ENCODE peak calls at places on chromosomes 4 and X, in nine cellular contexts. One of them, this sample, is unnamed.

GRCh38 chrX:140507982-140508305 is 3.1 kb upstream of the SOX3 start:
- DNase-seq in activated CD8-positive, alpha-beta memory T cell treated with anti-CD3 and anti-CD28 coated beads for 4 hours: no peak
- DNase-seq in left ventricle myocardium inferior: no peak
- DNase-seq in ELF-1: peak
- DNase-seq in upper lobe of right lung: peak
- DNase-seq in activated T-helper 1 cell treated with anti-CD3 and anti-CD28 coated beads, Interleukin-2, amount 50 U/mL, for 16 hours: no peak
- DNase-seq in adrenal gland: no peak
- DNase-seq in Karpas-422: no peak
- DNase-seq in stimulated activated CD4-positive, alpha-beta T cell treated with anti-CD3 and anti-CD28 coated beads, Interleukin-2, amount 100 ng/mL, for 48 hours: no peak
- DNase-seq in this sample: peak

GRCh38 chr4:76210502-76210901 is 3.1 kb downstream of the SCARB2 start:
- DNase-seq in activated CD8-positive, alpha-beta memory T cell treated with anti-CD3 and anti-CD28 coated beads for 4 hours: no peak
- DNase-seq in left ventricle myocardium inferior: no peak
- DNase-seq in ELF-1: no peak
- DNase-seq in upper lobe of right lung: no peak
- DNase-seq in activated T-helper 1 cell treated with anti-CD3 and anti-CD28 coated beads, Interleukin-2, amount 50 U/mL, for 16 hours: no peak
- DNase-seq in adrenal gland: no peak
- DNase-seq in Karpas-422: no peak
- DNase-seq in stimulated activated CD4-positive, alpha-beta T cell treated with anti-CD3 and anti-CD28 coated beads, Interleukin-2, amount 100 ng/mL, for 48 hours: no peak
- DNase-seq in this sample: no peak

GRCh38 chr4:47615385-47615784 is 130.3 kb downstream of the ATP10D start:
- DNase-seq in activated CD8-positive, alpha-beta memory T cell treated with anti-CD3 and anti-CD28 coated beads for 4 hours: no peak
- DNase-seq in left ventricle myocardium inferior: no peak
- DNase-seq in ELF-1: no peak
- DNase-seq in upper lobe of right lung: no peak
- DNase-seq in activated T-helper 1 cell treated with anti-CD3 and anti-CD28 coated beads, Interleukin-2, amount 50 U/mL, for 16 hours: no peak
- DNase-seq in adrenal gland: no peak
- DNase-seq in Karpas-422: no peak
- DNase-seq in stimulated activated CD4-positive, alpha-beta T cell treated with anti-CD3 and anti-CD28 coated beads, Interleukin-2, amount 100 ng/mL, for 48 hours: no peak
- DNase-seq in this sample: no peak

GRCh38 chr4:13665711-13666660 is 38.5 kb upstream of the BOD1L1 start:
- DNase-seq in activated CD8-positive, alpha-beta memory T cell treated with anti-CD3 and anti-CD28 coated beads for 4 hours: no peak
- DNase-seq in left ventricle myocardium inferior: no peak
- DNase-seq in ELF-1: no peak
- DNase-seq in upper lobe of right lung: no peak
- DNase-seq in activated T-helper 1 cell treated with anti-CD3 and anti-CD28 coated beads, Interleukin-2, amount 50 U/mL, for 16 hours: no peak
- DNase-seq in adrenal gland: no peak
- DNase-seq in Karpas-422: no peak
- DNase-seq in stimulated activated CD4-positive, alpha-beta T cell treated with anti-CD3 and anti-CD28 coated beads, Interleukin-2, amount 100 ng/mL, for 48 hours: no peak
- DNase-seq in this sample: no peak

GRCh38 chrX:10477525-10477924 is 142.9 kb downstream of the MID1 start:
- DNase-seq in activated CD8-positive, alpha-beta memory T cell treated with anti-CD3 and anti-CD28 coated beads for 4 hours: no peak
- DNase-seq in left ventricle myocardium inferior: no peak
- DNase-seq in ELF-1: no peak
- DNase-seq in upper lobe of right lung: no peak
- DNase-seq in activated T-helper 1 cell treated with anti-CD3 and anti-CD28 coated beads, Interleukin-2, amount 50 U/mL, for 16 hours: no peak
- DNase-seq in adrenal gland: no peak
- DNase-seq in Karpas-422: no peak
- DNase-seq in stimulated activated CD4-positive, alpha-beta T cell treated with anti-CD3 and anti-CD28 coated beads, Interleukin-2, amount 100 ng/mL, for 48 hours: no peak
- DNase-seq in this sample: no peak

GRCh38 chr4:184792950-184793555 is 32.7 kb downstream of the ACSL1 start:
- DNase-seq in activated CD8-positive, alpha-beta memory T cell treated with anti-CD3 and anti-CD28 coated beads for 4 hours: peak
- DNase-seq in left ventricle myocardium inferior: no peak
- DNase-seq in ELF-1: no peak
- DNase-seq in upper lobe of right lung: no peak
- DNase-seq in activated T-helper 1 cell treated with anti-CD3 and anti-CD28 coated beads, Interleukin-2, amount 50 U/mL, for 16 hours: peak
- DNase-seq in adrenal gland: no peak
- DNase-seq in Karpas-422: no peak
- DNase-seq in stimulated activated CD4-positive, alpha-beta T cell treated with anti-CD3 and anti-CD28 coated beads, Interleukin-2, amount 100 ng/mL, for 48 hours: peak
- DNase-seq in this sample: no peak

GRCh38 chrX:5537098-5537497 is 691.6 kb downstream of the NLGN4X start:
- DNase-seq in activated CD8-positive, alpha-beta memory T cell treated with anti-CD3 and anti-CD28 coated beads for 4 hours: no peak
- DNase-seq in left ventricle myocardium inferior: no peak
- DNase-seq in ELF-1: no peak
- DNase-seq in upper lobe of right lung: no peak
- DNase-seq in activated T-helper 1 cell treated with anti-CD3 and anti-CD28 coated beads, Interleukin-2, amount 50 U/mL, for 16 hours: no peak
- DNase-seq in adrenal gland: no peak
- DNase-seq in Karpas-422: no peak
- DNase-seq in stimulated activated CD4-positive, alpha-beta T cell treated with anti-CD3 and anti-CD28 coated beads, Interleukin-2, amount 100 ng/mL, for 48 hours: no peak
- DNase-seq in this sample: no peak

GRCh38 chr4:99461623-99462401 is 26.7 kb upstream of the ADH7 start:
- DNase-seq in activated CD8-positive, alpha-beta memory T cell treated with anti-CD3 and anti-CD28 coated beads for 4 hours: no peak
- DNase-seq in left ventricle myocardium inferior: no peak
- DNase-seq in ELF-1: no peak
- DNase-seq in upper lobe of right lung: no peak
- DNase-seq in activated T-helper 1 cell treated with anti-CD3 and anti-CD28 coated beads, Interleukin-2, amount 50 U/mL, for 16 hours: no peak
- DNase-seq in adrenal gland: no peak
- DNase-seq in Karpas-422: no peak
- DNase-seq in stimulated activated CD4-positive, alpha-beta T cell treated with anti-CD3 and anti-CD28 coated beads, Interleukin-2, amount 100 ng/mL, for 48 hours: no peak
- DNase-seq in this sample: no peak

GRCh38 chrX:80576815-80577533 is 156.7 kb downstream of the TENT5D start:
- DNase-seq in activated CD8-positive, alpha-beta memory T cell treated with anti-CD3 and anti-CD28 coated beads for 4 hours: no peak
- DNase-seq in left ventricle myocardium inferior: no peak
- DNase-seq in ELF-1: peak
- DNase-seq in upper lobe of right lung: no peak
- DNase-seq in activated T-helper 1 cell treated with anti-CD3 and anti-CD28 coated beads, Interleukin-2, amount 50 U/mL, for 16 hours: no peak
- DNase-seq in adrenal gland: no peak
- DNase-seq in Karpas-422: no peak
- DNase-seq in stimulated activated CD4-positive, alpha-beta T cell treated with anti-CD3 and anti-CD28 coated beads, Interleukin-2, amount 100 ng/mL, for 48 hours: no peak
- DNase-seq in this sample: peak

GRCh38 chrX:40644821-40645358 is 2.5 kb downstream of the CXorf38 start:
- DNase-seq in activated CD8-positive, alpha-beta memory T cell treated with anti-CD3 and anti-CD28 coated beads for 4 hours: no peak
- DNase-seq in left ventricle myocardium inferior: peak
- DNase-seq in ELF-1: no peak
- DNase-seq in upper lobe of right lung: peak
- DNase-seq in activated T-helper 1 cell treated with anti-CD3 and anti-CD28 coated beads, Interleukin-2, amount 50 U/mL, for 16 hours: peak
- DNase-seq in adrenal gland: peak
- DNase-seq in Karpas-422: peak
- DNase-seq in stimulated activated CD4-positive, alpha-beta T cell treated with anti-CD3 and anti-CD28 coated beads, Interleukin-2, amount 100 ng/mL, for 48 hours: peak
- DNase-seq in this sample: peak

GRCh38 chrX:84729809-84730208 is 227.6 kb upstream of the HDX start:
- DNase-seq in activated CD8-positive, alpha-beta memory T cell treated with anti-CD3 and anti-CD28 coated beads for 4 hours: no peak
- DNase-seq in left ventricle myocardium inferior: no peak
- DNase-seq in ELF-1: peak
- DNase-seq in upper lobe of right lung: no peak
- DNase-seq in activated T-helper 1 cell treated with anti-CD3 and anti-CD28 coated beads, Interleukin-2, amount 50 U/mL, for 16 hours: no peak
- DNase-seq in adrenal gland: peak
- DNase-seq in Karpas-422: peak
- DNase-seq in stimulated activated CD4-positive, alpha-beta T cell treated with anti-CD3 and anti-CD28 coated beads, Interleukin-2, amount 100 ng/mL, for 48 hours: no peak
- DNase-seq in this sample: peak

GRCh38 chr4:100289980-100290379 is 99.7 kb upstream of the DDIT4L start:
- DNase-seq in activated CD8-positive, alpha-beta memory T cell treated with anti-CD3 and anti-CD28 coated beads for 4 hours: no peak
- DNase-seq in left ventricle myocardium inferior: no peak
- DNase-seq in ELF-1: no peak
- DNase-seq in upper lobe of right lung: no peak
- DNase-seq in activated T-helper 1 cell treated with anti-CD3 and anti-CD28 coated beads, Interleukin-2, amount 50 U/mL, for 16 hours: no peak
- DNase-seq in adrenal gland: no peak
- DNase-seq in Karpas-422: no peak
- DNase-seq in stimulated activated CD4-positive, alpha-beta T cell treated with anti-CD3 and anti-CD28 coated beads, Interleukin-2, amount 100 ng/mL, for 48 hours: no peak
- DNase-seq in this sample: no peak

GRCh38 chr4:72564184-72564583 is 4.8 kb downstream of the ADAMTS3 start:
- DNase-seq in activated CD8-positive, alpha-beta memory T cell treated with anti-CD3 and anti-CD28 coated beads for 4 hours: no peak
- DNase-seq in left ventricle myocardium inferior: no peak
- DNase-seq in ELF-1: no peak
- DNase-seq in upper lobe of right lung: no peak
- DNase-seq in activated T-helper 1 cell treated with anti-CD3 and anti-CD28 coated beads, Interleukin-2, amount 50 U/mL, for 16 hours: no peak
- DNase-seq in adrenal gland: no peak
- DNase-seq in Karpas-422: no peak
- DNase-seq in stimulated activated CD4-positive, alpha-beta T cell treated with anti-CD3 and anti-CD28 coated beads, Interleukin-2, amount 100 ng/mL, for 48 hours: no peak
- DNase-seq in this sample: no peak

GRCh38 chrX:48154796-48155195 is 24.4 kb downstream of the SPACA5B start:
- DNase-seq in activated CD8-positive, alpha-beta memory T cell treated with anti-CD3 and anti-CD28 coated beads for 4 hours: no peak
- DNase-seq in left ventricle myocardium inferior: no peak
- DNase-seq in ELF-1: no peak
- DNase-seq in upper lobe of right lung: no peak
- DNase-seq in activated T-helper 1 cell treated with anti-CD3 and anti-CD28 coated beads, Interleukin-2, amount 50 U/mL, for 16 hours: no peak
- DNase-seq in adrenal gland: no peak
- DNase-seq in Karpas-422: no peak
- DNase-seq in stimulated activated CD4-positive, alpha-beta T cell treated with anti-CD3 and anti-CD28 coated beads, Interleukin-2, amount 100 ng/mL, for 48 hours: no peak
- DNase-seq in this sample: no peak

GRCh38 chrX:137926090-137926489 is 360.2 kb downstream of the ZIC3 start:
- DNase-seq in activated CD8-positive, alpha-beta memory T cell treated with anti-CD3 and anti-CD28 coated beads for 4 hours: no peak
- DNase-seq in left ventricle myocardium inferior: no peak
- DNase-seq in ELF-1: peak
- DNase-seq in upper lobe of right lung: no peak
- DNase-seq in activated T-helper 1 cell treated with anti-CD3 and anti-CD28 coated beads, Interleukin-2, amount 50 U/mL, for 16 hours: no peak
- DNase-seq in adrenal gland: no peak
- DNase-seq in Karpas-422: peak
- DNase-seq in stimulated activated CD4-positive, alpha-beta T cell treated with anti-CD3 and anti-CD28 coated beads, Interleukin-2, amount 100 ng/mL, for 48 hours: no peak
- DNase-seq in this sample: peak

GRCh38 chr4:73729534-73730165 is 10.7 kb upstream of the CXCL8 start:
- DNase-seq in activated CD8-positive, alpha-beta memory T cell treated with anti-CD3 and anti-CD28 coated beads for 4 hours: no peak
- DNase-seq in left ventricle myocardium inferior: peak
- DNase-seq in ELF-1: peak
- DNase-seq in upper lobe of right lung: peak
- DNase-seq in activated T-helper 1 cell treated with anti-CD3 and anti-CD28 coated beads, Interleukin-2, amount 50 U/mL, for 16 hours: no peak
- DNase-seq in adrenal gland: peak
- DNase-seq in Karpas-422: peak
- DNase-seq in stimulated activated CD4-positive, alpha-beta T cell treated with anti-CD3 and anti-CD28 coated beads, Interleukin-2, amount 100 ng/mL, for 48 hours: no peak
- DNase-seq in this sample: peak

GRCh38 chrX:150683536-150684146 is 9.6 kb upstream of the MTMR1 start:
- DNase-seq in activated CD8-positive, alpha-beta memory T cell treated with anti-CD3 and anti-CD28 coated beads for 4 hours: no peak
- DNase-seq in left ventricle myocardium inferior: no peak
- DNase-seq in ELF-1: no peak
- DNase-seq in upper lobe of right lung: no peak
- DNase-seq in activated T-helper 1 cell treated with anti-CD3 and anti-CD28 coated beads, Interleukin-2, amount 50 U/mL, for 16 hours: no peak
- DNase-seq in adrenal gland: no peak
- DNase-seq in Karpas-422: peak
- DNase-seq in stimulated activated CD4-positive, alpha-beta T cell treated with anti-CD3 and anti-CD28 coated beads, Interleukin-2, amount 100 ng/mL, for 48 hours: peak
- DNase-seq in this sample: peak

GRCh38 chr4:26256016-26256415 is 64.8 kb upstream of the RBPJ start:
- DNase-seq in activated CD8-positive, alpha-beta memory T cell treated with anti-CD3 and anti-CD28 coated beads for 4 hours: no peak
- DNase-seq in left ventricle myocardium inferior: no peak
- DNase-seq in ELF-1: no peak
- DNase-seq in upper lobe of right lung: no peak
- DNase-seq in activated T-helper 1 cell treated with anti-CD3 and anti-CD28 coated beads, Interleukin-2, amount 50 U/mL, for 16 hours: no peak
- DNase-seq in adrenal gland: no peak
- DNase-seq in Karpas-422: no peak
- DNase-seq in stimulated activated CD4-positive, alpha-beta T cell treated with anti-CD3 and anti-CD28 coated beads, Interleukin-2, amount 100 ng/mL, for 48 hours: no peak
- DNase-seq in this sample: peak

GRCh38 chr4:148235809-148236208 is 206.4 kb downstream of the NR3C2 start:
- DNase-seq in activated CD8-positive, alpha-beta memory T cell treated with anti-CD3 and anti-CD28 coated beads for 4 hours: no peak
- DNase-seq in left ventricle myocardium inferior: no peak
- DNase-seq in ELF-1: no peak
- DNase-seq in upper lobe of right lung: no peak
- DNase-seq in activated T-helper 1 cell treated with anti-CD3 and anti-CD28 coated beads, Interleukin-2, amount 50 U/mL, for 16 hours: no peak
- DNase-seq in adrenal gland: no peak
- DNase-seq in Karpas-422: no peak
- DNase-seq in stimulated activated CD4-positive, alpha-beta T cell treated with anti-CD3 and anti-CD28 coated beads, Interleukin-2, amount 100 ng/mL, for 48 hours: no peak
- DNase-seq in this sample: no peak

GRCh38 chr4:168667936-168668335 is 171.1 kb downstream of the PALLD start:
- DNase-seq in activated CD8-positive, alpha-beta memory T cell treated with anti-CD3 and anti-CD28 coated beads for 4 hours: no peak
- DNase-seq in left ventricle myocardium inferior: no peak
- DNase-seq in ELF-1: no peak
- DNase-seq in upper lobe of right lung: no peak
- DNase-seq in activated T-helper 1 cell treated with anti-CD3 and anti-CD28 coated beads, Interleukin-2, amount 50 U/mL, for 16 hours: no peak
- DNase-seq in adrenal gland: no peak
- DNase-seq in Karpas-422: no peak
- DNase-seq in stimulated activated CD4-positive, alpha-beta T cell treated with anti-CD3 and anti-CD28 coated beads, Interleukin-2, amount 100 ng/mL, for 48 hours: no peak
- DNase-seq in this sample: peak

GRCh38 chr4:86452323-86452995 is 92.6 kb upstream of the MAPK10 start:
- DNase-seq in activated CD8-positive, alpha-beta memory T cell treated with anti-CD3 and anti-CD28 coated beads for 4 hours: no peak
- DNase-seq in left ventricle myocardium inferior: no peak
- DNase-seq in ELF-1: no peak
- DNase-seq in upper lobe of right lung: no peak
- DNase-seq in activated T-helper 1 cell treated with anti-CD3 and anti-CD28 coated beads, Interleukin-2, amount 50 U/mL, for 16 hours: no peak
- DNase-seq in adrenal gland: no peak
- DNase-seq in Karpas-422: no peak
- DNase-seq in stimulated activated CD4-positive, alpha-beta T cell treated with anti-CD3 and anti-CD28 coated beads, Interleukin-2, amount 100 ng/mL, for 48 hours: no peak
- DNase-seq in this sample: peak

GRCh38 chrX:124212622-124213021 is 119.8 kb upstream of the TEX13D start:
- DNase-seq in activated CD8-positive, alpha-beta memory T cell treated with anti-CD3 and anti-CD28 coated beads for 4 hours: no peak
- DNase-seq in left ventricle myocardium inferior: no peak
- DNase-seq in ELF-1: no peak
- DNase-seq in upper lobe of right lung: no peak
- DNase-seq in activated T-helper 1 cell treated with anti-CD3 and anti-CD28 coated beads, Interleukin-2, amount 50 U/mL, for 16 hours: no peak
- DNase-seq in adrenal gland: no peak
- DNase-seq in Karpas-422: peak
- DNase-seq in stimulated activated CD4-positive, alpha-beta T cell treated with anti-CD3 and anti-CD28 coated beads, Interleukin-2, amount 100 ng/mL, for 48 hours: no peak
- DNase-seq in this sample: no peak

This sample was measured in left kidney.